ENCODE peak calls at places on chromosome 1, in seven cellular contexts. C is HCT116, Q is HepG2, T is K562, S is SK-N-SH, B is GM12878, Y is H1. Z is an unnamed sample.

GRCh38 chr1:88897070-88897730 is 5.8 kb upstream of the GTF2B start:
- DNase-seq in C (no peak), Q (no peak), T (no peak), S (no peak), B (no peak), Y (no peak), Z (no peak)

GRCh38 chr1:8247821-8248436 is 70.0 kb upstream of the SLC45A1 start:
- DNase-seq in C (no peak), Q (no peak), T (no peak), S (no peak), B (no peak), Y (no peak), Z (no peak)

GRCh38 chr1:81553503-81553902 is 247.2 kb upstream of the ADGRL2 start:
- DNase-seq in C (no peak), Q (no peak), T (no peak), S (no peak), B (no peak), Y (no peak), Z (no peak)

GRCh38 chr1:199290186-199290585 is 651.3 kb downstream of the PTPRC start:
- DNase-seq in C (no peak), Q (no peak), T (no peak), S (no peak), B (no peak), Y (no peak), Z (no peak)

GRCh38 chr1:108703939-108704338 is 8.8 kb upstream of the FNDC7 start:
- DNase-seq in C (no peak), Q (no peak), T (no peak), S (no peak), B (no peak), Y (no peak), Z (no peak)

GRCh38 chr1:220077887-220078286 is 11.7 kb downstream of the BPNT1 start:
- DNase-seq in C (no peak), Q (no peak), T (no peak), S (no peak), B (no peak), Y (no peak), Z (no peak)

GRCh38 chr1:32291145-32291707 is 657 bp upstream of the HDAC1 start:
- DNase-seq in C (no peak), Q (peak), T (no peak), S (no peak), B (no peak), Y (no peak), Z (no peak)

GRCh38 chr1:224726783-224727182 is 110.7 kb downstream of the CNIH3 start:
- DNase-seq in C (no peak), Q (no peak), T (no peak), S (no peak), B (no peak), Y (no peak), Z (no peak)

GRCh38 chr1:75937034-75937433 is 4.8 kb upstream of the ASB17 start:
- DNase-seq in C (no peak), Q (no peak), T (no peak), S (no peak), B (no peak), Y (no peak), Z (no peak)

GRCh38 chr1:217193151-217193550 is 437.7 kb downstream of the GPATCH2 start:
- DNase-seq in C (no peak), Q (no peak), T (no peak), S (no peak), B (no peak), Y (no peak), Z (no peak)

GRCh38 chr1:115557715-115558114 is 84.1 kb upstream of the VANGL1 start:
- DNase-seq in C (no peak), Q (no peak), T (no peak), S (no peak), B (no peak), Y (no peak), Z (no peak)

GRCh38 chr1:93349231-93350135 is 3.8 kb downstream of the DR1 start:
- DNase-seq in C (no peak), Q (peak), T (no peak), S (no peak), B (no peak), Y (no peak), Z (no peak)

GRCh38 chr1:8427493-8427892 is 109.6 kb downstream of the SLC45A1 start:
- DNase-seq in C (no peak), Q (no peak), T (no peak), S (no peak), B (peak), Y (no peak), Z (no peak)

GRCh38 chr1:6535214-6535613 is 19.1 kb downstream of the NOL9 start:
- DNase-seq in C (no peak), Q (no peak), T (no peak), S (no peak), B (no peak), Y (no peak), Z (no peak)

GRCh38 chr1:196030455-196030854 is 577.8 kb downstream of the KCNT2 start:
- DNase-seq in C (no peak), Q (no peak), T (no peak), S (no peak), B (no peak), Y (no peak), Z (no peak)

GRCh38 chr1:219576931-219577330 is 36.0 kb downstream of the ZC3H11B start:
- DNase-seq in C (no peak), Q (no peak), T (no peak), S (no peak), B (no peak), Y (no peak), Z (peak)

GRCh38 chr1:210342986-210343780 is 14.5 kb downstream of the HHAT start:
- DNase-seq in C (no peak), Q (no peak), T (no peak), S (no peak), B (peak), Y (no peak), Z (peak)

GRCh38 chr1:55317673-55318072 is 102.5 kb upstream of the USP24 start:
- DNase-seq in C (no peak), Q (peak), T (no peak), S (no peak), B (no peak), Y (no peak), Z (no peak)

GRCh38 chr1:119291611-119292206 is 76.9 kb upstream of the HAO2 start:
- DNase-seq in C (no peak), Q (no peak), T (no peak), S (no peak), B (no peak), Y (no peak), Z (no peak)

GRCh38 chr1:9165396-9165795 is 36.5 kb upstream of the GPR157 start:
- DNase-seq in C (no peak), Q (no peak), T (no peak), S (no peak), B (no peak), Y (no peak), Z (peak)

GRCh38 chr1:30272288-30273020 is 450.9 kb downstream of the MATN1 start:
- DNase-seq in C (no peak), Q (no peak), T (no peak), S (no peak), B (no peak), Y (no peak), Z (no peak)

DNA sequence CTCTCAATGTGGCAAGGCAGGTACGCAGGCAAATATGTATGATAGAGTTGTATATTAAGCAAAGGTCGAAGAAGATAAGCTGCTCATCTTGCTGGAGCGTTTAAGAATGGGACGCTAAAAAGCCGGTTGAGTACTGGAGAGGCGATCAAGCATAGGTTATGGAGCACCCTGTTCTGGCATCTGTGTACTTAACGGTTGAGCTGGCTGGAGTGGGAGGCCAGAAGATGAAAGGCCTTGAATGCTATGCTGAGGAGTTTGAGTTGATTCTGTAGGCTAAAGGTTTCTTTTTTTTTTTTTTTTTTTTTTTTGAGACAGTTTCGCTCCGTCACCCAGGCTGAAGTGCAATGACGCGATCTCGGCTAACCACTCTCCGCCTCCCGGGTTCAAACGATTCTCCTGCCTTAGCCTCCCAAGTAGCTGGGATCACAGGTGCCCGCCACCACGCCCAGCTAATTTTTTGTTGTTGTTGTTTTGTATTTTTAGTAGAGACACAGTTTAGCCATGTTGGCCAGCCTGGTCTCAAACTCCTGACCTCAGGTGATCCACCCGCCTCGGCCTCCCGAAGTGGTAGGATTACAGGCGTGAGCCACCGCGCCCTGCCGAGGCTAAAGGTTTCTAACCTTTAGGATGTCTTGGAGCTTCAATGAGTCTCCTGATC is 849 bp upstream of the KHDC4 start:
- DNase-seq in C (no peak), Q (peak), T (no peak), S (peak), B (no peak), Y (no peak), Z (no peak)
- TF ChIP-seq JUND in C (no peak), Q (no peak), T (no peak), S (no peak), B (no peak), Y (no peak), Z (no peak)

DNA sequence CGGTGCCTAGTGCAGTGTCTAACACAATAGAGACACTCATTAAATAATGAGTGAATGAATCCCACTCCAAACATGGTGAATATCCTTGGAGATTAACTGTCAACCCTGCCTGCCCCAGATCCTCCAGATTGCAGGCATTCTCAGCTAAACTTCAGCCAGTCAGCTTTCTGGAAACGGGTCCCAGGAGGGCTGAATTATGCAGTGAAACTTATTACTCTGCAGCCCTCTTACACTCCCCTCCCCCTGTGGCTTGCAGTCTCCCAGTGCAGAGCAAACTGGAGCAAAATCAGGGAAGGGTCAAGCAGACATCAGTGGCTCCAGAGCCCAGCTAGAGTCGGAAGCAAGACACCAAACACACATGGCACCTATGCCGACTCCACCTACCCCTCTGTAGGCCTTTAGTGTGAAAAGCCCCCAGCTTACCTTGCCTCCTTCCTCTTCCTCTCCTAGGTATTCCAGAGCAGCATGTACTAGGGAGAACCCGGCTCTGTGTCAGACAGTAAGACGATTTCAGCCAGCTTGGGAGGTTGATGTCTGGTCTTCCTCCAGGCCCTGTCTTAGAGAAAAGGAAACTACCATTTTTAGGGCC is 6.5 kb upstream of the RGS16 start:
- DNase-seq in C (no peak), Q (no peak), T (no peak), S (no peak), B (no peak), Y (no peak), Z (no peak)
- TF ChIP-seq JUND in C (no peak), Q (no peak), T (no peak), S (no peak), B (no peak), Y (no peak), Z (no peak)

DNA sequence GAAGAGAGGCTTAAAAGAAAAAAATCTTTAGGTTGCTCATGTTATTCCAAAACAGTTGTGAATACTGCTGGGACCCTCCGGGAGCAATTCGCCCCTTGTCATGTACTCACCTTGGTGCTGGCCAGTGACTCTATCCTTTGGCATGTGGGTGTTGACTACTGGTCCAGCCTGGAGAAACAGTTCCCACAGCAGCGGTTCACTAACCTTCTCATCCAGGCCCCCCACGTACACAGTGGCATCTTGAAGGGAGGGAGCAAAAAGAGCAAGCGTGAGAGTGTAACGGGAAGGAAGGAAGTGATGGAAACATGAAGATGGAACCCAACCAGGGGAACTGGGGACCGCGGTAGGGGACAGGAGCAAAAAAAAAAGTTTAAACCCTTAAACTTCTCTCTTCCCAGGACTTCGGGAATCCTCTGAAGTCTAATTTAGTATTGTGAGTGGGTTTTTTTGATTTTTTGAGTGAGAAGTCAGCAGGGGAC is 508 bp downstream of the SF3B4 start:
- DNase-seq in C (no peak), Q (no peak), T (no peak), S (no peak), B (no peak), Y (no peak), Z (no peak)
- TF ChIP-seq JUND in C (no peak), Q (no peak), T (no peak), S (no peak), B (no peak), Y (no peak), Z (no peak)

GRCh38 chr1:168897249-168897648 is 168.2 kb upstream of the DPT start:
- DNase-seq in C (no peak), Q (no peak), T (no peak), S (no peak), B (no peak), Y (no peak), Z (no peak)
- TF ChIP-seq JUND in C (no peak), Q (no peak), T (no peak), S (no peak), B (no peak), Y (no peak), Z (no peak)

GRCh38 chr1:98406346-98407088 is 255.0 kb upstream of the SNX7 start:
- DNase-seq in C (no peak), Q (no peak), T (no peak), S (no peak), B (no peak), Y (no peak), Z (no peak)

GRCh38 chr1:98402860-98403259 is 258.7 kb upstream of the SNX7 start:
- DNase-seq in C (no peak), Q (no peak), T (no peak), S (no peak), B (no peak), Y (no peak), Z (no peak)

GRCh38 chr1:98403981-98404380 is 257.5 kb upstream of the SNX7 start:
- DNase-seq in C (no peak), Q (no peak), T (no peak), S (no peak), B (no peak), Y (no peak), Z (no peak)

GRCh38 chr1:98410082-98410481 is 251.4 kb upstream of the SNX7 start:
- DNase-seq in C (no peak), Q (no peak), T (no peak), S (no peak), B (no peak), Y (no peak), Z (no peak)

GRCh38 chr1:98405581-98406059 is 255.9 kb upstream of the SNX7 start:
- DNase-seq in C (no peak), Q (no peak), T (no peak), S (no peak), B (peak), Y (no peak), Z (no peak)
- TF ChIP-seq JUND in C (no peak), Q (no peak), T (no peak), S (no peak), B (no peak), Y (no peak), Z (no peak)